ENCODE peak calls at places on chromosomes 12 and 14, in nine cellular contexts. M, R, T, A, B, E, F, Y and K are unnamed samples.

GRCh38 chr12:29278673-29279420 is 102.1 kb downstream of the ERGIC2 start:
- DNase-seq in M (no peak), R (no peak), T (no peak), A (no peak), B (no peak), E (no peak), F (no peak), Y (no peak), K (no peak)

GRCh38 chr14:102966256-102966655 is 43.8 kb downstream of the AMN start:
- DNase-seq in M (no peak), R (no peak), T (no peak), A (no peak), B (no peak), E (no peak), F (no peak), Y (no peak), K (no peak)

GRCh38 chr14:73759714-73760597 is 45.8 kb upstream of the PNMA1 start:
- DNase-seq in M (peak; percentile 98), R (peak; percentile 97), T (peak; percentile 99), A (peak; percentile 92), B (peak; percentile 97), E (peak; percentile 97), F (peak; percentile 92), Y (peak; percentile 94), K (peak; percentile 99)

GRCh38 chr14:101600891-101601602 is 39.8 kb downstream of the DIO3 start:
- DNase-seq in M (no peak), R (no peak), T (no peak), A (no peak), B (no peak), E (no peak), F (no peak), Y (no peak), K (no peak)

GRCh38 chr12:57541717-57542116 is 5.3 kb downstream of the DCTN2 start:
- DNase-seq in M (no peak), R (no peak), T (no peak), A (no peak), B (no peak), E (no peak), F (no peak), Y (no peak), K (peak; percentile 26)

GRCh38 chr12:107537464-107538119 is 148.0 kb upstream of the PWP1 start:
- DNase-seq in M (no peak), R (no peak), T (no peak), A (no peak), B (no peak), E (no peak), F (no peak), Y (no peak), K (no peak)

GRCh38 chr12:14554281-14555008 is 13.2 kb downstream of the PLBD1 start:
- DNase-seq in M (peak; percentile 85), R (no peak), T (peak; percentile 18), A (no peak), B (no peak), E (no peak), F (no peak), Y (no peak), K (peak; percentile 71)

GRCh38 chr14:29236401-29236800 is 469.8 kb downstream of the FOXG1 start:
- DNase-seq in M (no peak), R (no peak), T (no peak), A (no peak), B (peak; percentile 37), E (no peak), F (no peak), Y (no peak), K (no peak)

GRCh38 chr12:98185606-98186005 is 329.8 kb upstream of the TMPO start:
- DNase-seq in M (no peak), R (no peak), T (no peak), A (no peak), B (peak; percentile 23), E (no peak), F (no peak), Y (no peak), K (no peak)